ENCODE peak calls at places on chromosomes 6 and 20, in five cellular contexts. M is pancreas, P is adrenal gland, D is heart left ventricle, C is lower lobe of right lung. Y is an unnamed sample. For H3K4me1, the result is how much of the 10 kb centered on the place peaks cover.

GRCh38 chr20:39800548-39800947 is 838.4 kb downstream of the DHX35 start:
- DNase-seq in M (no peak), P (peak), D (peak), C (no peak), Y (peak)

GRCh38 chr6:23420659-23421350 is 705.2 kb upstream of the NRSN1 start:
- DNase-seq in M (no peak), P (no peak), D (no peak), C (no peak), Y (no peak)

GRCh38 chr6:137673603-137674002 is 179.4 kb upstream of the OLIG3 start:
- DNase-seq in M (no peak), P (no peak), D (no peak), C (no peak), Y (no peak)

GRCh38 chr6:136365781-136366354 is 76.2 kb upstream of the BCLAF1 start:
- DNase-seq in M (no peak), P (peak), D (peak), C (peak), Y (no peak)

GRCh38 chr6:107820571-107821261 is 3.4 kb downstream of the SCML4 start:
- DNase-seq in M (no peak), P (no peak), D (no peak), C (no peak), Y (no peak)

GRCh38 chr6:36610576-36611336 is 16.6 kb downstream of the SRSF3 start:
- DNase-seq in M (peak), P (no peak), D (no peak), C (peak), Y (no peak)

GRCh38 chr6:115570326-115570725 is 490.4 kb downstream of the FRK start:
- DNase-seq in M (no peak), P (no peak), D (no peak), C (no peak), Y (no peak)

GRCh38 chr6:38239719-38240451 is 399.8 kb downstream of the BTBD9 start:
- DNase-seq in M (no peak), P (peak), D (no peak), C (no peak), Y (no peak)

GRCh38 chr20:8933391-8933807 is 135.5 kb upstream of the PLCB4 start:
- DNase-seq in M (no peak), P (no peak), D (peak), C (no peak), Y (peak)

GRCh38 chr20:12394786-12395185 is 477.1 kb downstream of the BTBD3 start:
- DNase-seq in M (no peak), P (no peak), D (no peak), C (no peak), Y (no peak)

GRCh38 chr20:49591217-49591865 is 23.4 kb upstream of the PTGIS start:
- DNase-seq in M (no peak), P (no peak), D (no peak), C (no peak), Y (peak)

GRCh38 chr20:9172908-9173307 is 104.0 kb downstream of the PLCB4 start:
- DNase-seq in M (no peak), P (no peak), D (no peak), C (no peak), Y (no peak)

GRCh38 chr6:116764557-116764960 is 960 bp downstream of the FAM162B start:
- DNase-seq in M (peak), P (no peak), D (peak), C (no peak), Y (no peak)

GRCh38 chr6:30687659-30688431 is 1.4 kb upstream of the PPP1R18 start:
- DNase-seq in M (peak), P (peak), D (peak), C (no peak), Y (peak)

GRCh38 chr6:36204068-36204753 is 7.7 kb downstream of the BRPF3 start:
- DNase-seq in M (no peak), P (no peak), D (no peak), C (no peak), Y (no peak)

GRCh38 chr6:136104556-136104955 is 145.6 kb downstream of the MTFR2 start:
- DNase-seq in M (no peak), P (no peak), D (no peak), C (no peak), Y (no peak)

GRCh38 chr6:166957805-166958076 is 1.4 kb upstream of the RNASET2 start:
- DNase-seq in M (no peak), P (no peak), D (no peak), C (no peak), Y (no peak)
- H3K4me1 ChIP-seq in M (under half), P (under half), D (under half), C (under half), Y (under half)

GRCh38 chr6:6696867-6697531 is 108.5 kb downstream of the LY86 start:
- DNase-seq in M (peak), P (peak), D (peak), C (peak), Y (no peak)
- H3K4me1 ChIP-seq in M (under half), P (under half), D (half or more), C (half or more), Y (under half)

GRCh38 chr6:17850281-17850680 is 137.2 kb downstream of the KIF13A start:
- DNase-seq in M (no peak), P (no peak), D (no peak), C (no peak), Y (no peak)
- H3K4me1 ChIP-seq in M (under half), P (under half), D (under half), C (under half), Y (under half)

GRCh38 chr20:21174425-21175239 is 48.8 kb downstream of the KIZ start:
- DNase-seq in M (no peak), P (no peak), D (no peak), C (no peak), Y (no peak)

GRCh38 chr20:21175433-21175832 is 49.6 kb downstream of the KIZ start:
- DNase-seq in M (no peak), P (no peak), D (no peak), C (no peak), Y (no peak)

GRCh38 chr20:21179796-21180195 is 53.9 kb downstream of the KIZ start:
- DNase-seq in M (no peak), P (no peak), D (no peak), C (no peak), Y (no peak)

GRCh38 chr20:21180248-21180647 is 54.4 kb downstream of the KIZ start:
- DNase-seq in M (no peak), P (no peak), D (no peak), C (no peak), Y (no peak)

GRCh38 chr20:21177767-21178166 is 51.9 kb downstream of the KIZ start:
- DNase-seq in M (no peak), P (no peak), D (no peak), C (no peak), Y (no peak)
- H3K4me1 ChIP-seq in M (under half), P (under half), D (under half), C (under half), Y (under half)

DNA sequence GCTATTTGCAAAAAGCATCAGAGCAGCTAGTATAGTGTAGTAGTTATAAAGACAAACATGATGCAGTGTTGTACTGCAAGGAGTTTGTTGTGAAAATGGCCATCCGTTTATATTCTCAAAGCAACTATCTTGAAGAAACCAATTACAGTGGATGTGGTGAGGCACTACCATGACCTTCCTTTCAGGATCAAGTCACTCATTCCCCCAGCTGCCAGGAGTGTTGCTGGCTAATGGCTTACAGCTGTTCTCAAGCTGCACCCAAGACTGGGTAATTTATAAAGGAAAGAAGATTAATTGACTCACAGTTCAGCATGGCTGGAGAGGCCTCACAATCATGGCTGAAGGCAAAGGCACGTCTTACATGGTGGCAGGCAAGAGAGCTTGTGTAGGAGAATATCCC is 29.0 kb downstream of the ADGRF4 start:
- DNase-seq in M (no peak), P (no peak), D (no peak), C (no peak), Y (no peak)
- H3K4me1 ChIP-seq in M (under half), P (under half), D (under half), C (under half), Y (under half)

GRCh38 chr6:15447546-15448232 is 201.8 kb downstream of the JARID2 start:
- DNase-seq in M (no peak), P (no peak), D (no peak), C (no peak), Y (no peak)
- H3K4me1 ChIP-seq in M (under half), P (under half), D (half or more), C (under half), Y (under half)